ENCODE peak calls at places on chromosomes 13 and 19, in nine cellular contexts. R is IMR-90; M is effector memory CD4-positive, alpha-beta T cell; Z is CD8-positive, alpha-beta memory T cell; V is SK-N-SH; P is tibial artery; G is PC-9; U is left ventricle myocardium inferior; H is dorsolateral prefrontal cortex. X is an unnamed sample.

GRCh38 chr13:39451301-39451700 is 151.7 kb downstream of the LHFPL6 start:
- DNase-seq in R (peak), P (no peak), G (no peak), H (no peak), U (no peak), Z (no peak), V (no peak), M (no peak), X (no peak)

GRCh38 chr19:30171795-30172642 is 200.2 kb upstream of the ZNF536 start:
- DNase-seq in R (no peak), P (no peak), U (no peak), Z (no peak), V (no peak), H (no peak), G (no peak), M (no peak), X (no peak)

GRCh38 chr19:3338541-3339181 is 27.7 kb upstream of the NFIC start:
- DNase-seq in Z (peak), M (no peak), U (peak), P (peak), R (no peak), G (no peak), H (no peak), V (no peak), X (no peak)

GRCh38 chr19:42175952-42176648 is 41.4 kb downstream of the DEDD2 start:
- DNase-seq in V (peak), H (no peak), G (no peak), M (no peak), Z (no peak), P (no peak), U (no peak), R (peak), X (no peak)

GRCh38 chr19:3171894-3172679 is 6.5 kb upstream of the S1PR4 start:
- DNase-seq in G (no peak), V (no peak), H (no peak), Z (no peak), P (peak), M (no peak), R (no peak), U (no peak), X (no peak)

GRCh38 chr19:9914001-9914314 is 22.4 kb downstream of the OLFM2 start:
- DNase-seq in Z (no peak), P (no peak), R (no peak), H (no peak), M (no peak), U (no peak), G (no peak), V (no peak), X (no peak)

GRCh38 chr19:23118400-23118799 is 1.6 kb downstream of the ZNF730 start:
- DNase-seq in P (no peak), H (no peak), G (no peak), V (no peak), Z (no peak), U (no peak), R (no peak), M (no peak), X (no peak)

GRCh38 chr13:27012482-27013197 is 159.0 kb downstream of the USP12 start:
- DNase-seq in U (no peak), P (no peak), V (no peak), Z (no peak), M (no peak), H (no peak), G (peak), R (peak), X (no peak)

GRCh38 chr13:40385858-40386180 is 280.6 kb downstream of the FOXO1 start:
- DNase-seq in R (no peak), P (no peak), G (no peak), V (no peak), M (no peak), U (no peak), H (no peak), Z (no peak), X (no peak)

GRCh38 chr13:109699628-109700071 is 86.7 kb downstream of the IRS2 start:
- DNase-seq in R (no peak), H (no peak), Z (no peak), U (no peak), V (no peak), M (no peak), G (no peak), P (no peak), X (no peak)

GRCh38 chr13:31038834-31039552 is 106.5 kb downstream of the TEX26 start:
- DNase-seq in U (no peak), R (peak), H (no peak), Z (no peak), V (no peak), P (no peak), G (no peak), M (no peak), X (no peak)

GRCh38 chr19:55319786-55320185 is 5.4 kb downstream of the TMEM150B start:
- DNase-seq in H (peak), M (no peak), P (no peak), Z (no peak), V (peak), R (peak), U (peak), G (no peak), X (peak)

GRCh38 chr13:32164622-32165268 is 133.2 kb downstream of the FRY start:
- DNase-seq in P (no peak), R (peak), H (no peak), Z (peak), M (no peak), V (peak), G (no peak), U (no peak), X (no peak)

GRCh38 chr19:31976775-31977536 is 368.5 kb upstream of the ZNF507 start:
- DNase-seq in Z (no peak), H (no peak), M (no peak), V (no peak), U (no peak), R (no peak), G (no peak), P (no peak), X (no peak)

GRCh38 chr13:71869274-71869673 is 2.3 kb upstream of the DACH1 start:
- DNase-seq in U (no peak), H (no peak), G (no peak), R (no peak), P (no peak), M (no peak), Z (no peak), V (no peak), X (no peak)

DNA sequence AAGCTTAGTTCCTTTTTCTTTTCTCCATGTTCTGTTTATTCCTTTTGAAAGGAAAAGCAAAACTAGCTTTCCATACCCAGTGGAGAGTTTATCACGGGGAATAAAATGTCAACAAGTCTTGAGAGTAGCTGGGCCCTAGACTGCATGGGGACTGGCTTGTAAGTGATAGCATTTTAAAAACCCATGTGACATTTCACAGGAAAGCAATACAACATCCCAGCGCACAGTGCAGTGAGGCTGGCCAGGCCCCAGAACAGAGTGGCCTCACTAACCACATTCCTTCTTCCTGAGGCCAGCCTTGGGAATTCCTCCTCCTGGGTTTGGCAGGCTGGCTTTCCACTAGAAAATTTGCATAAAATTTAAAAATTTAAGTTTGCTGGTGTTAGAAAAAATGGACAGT is 149.7 kb downstream of the DLEU7 start:
- DNase-seq in P (no peak), M (no peak), U (peak), G (no peak), H (no peak), R (no peak), Z (no peak), V (no peak), X (no peak)
- H3K27ac ChIP-seq in P (no peak), M (no peak), U (peak), G (no peak), H (no peak), R (no peak), Z (no peak), V (peak), X (no peak)

DNA sequence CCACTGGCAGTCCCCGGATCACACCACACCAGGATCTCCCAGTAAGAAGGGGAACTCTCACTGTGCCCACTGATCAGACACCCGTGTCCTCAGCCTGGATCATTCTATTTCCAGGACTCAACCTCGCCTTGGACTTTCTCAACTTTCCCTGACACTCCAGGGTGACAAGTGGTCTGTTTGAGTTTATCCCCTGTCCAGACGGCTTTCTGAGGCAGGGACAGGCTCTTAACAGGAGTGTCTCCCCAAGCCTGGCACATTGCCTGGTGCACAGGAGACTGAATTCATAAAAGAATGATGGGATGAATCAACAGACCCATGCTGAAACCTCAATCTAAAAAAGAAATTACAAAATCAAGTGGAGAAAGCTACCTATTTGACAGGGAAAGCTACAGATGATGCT is 606.6 kb downstream of the EFNB2 start:
- DNase-seq in M (no peak), H (no peak), G (no peak), Z (no peak), P (no peak), U (no peak), R (no peak), V (no peak), X (no peak)
- H3K27ac ChIP-seq in M (no peak), H (no peak), G (no peak), Z (no peak), P (no peak), U (no peak), R (no peak), V (no peak), X (no peak)

GRCh38 chr13:80462037-80462436 is 121.1 kb upstream of the SPRY2 start:
- DNase-seq in M (no peak), V (no peak), G (no peak), H (no peak), P (no peak), R (no peak), Z (no peak), U (no peak), X (no peak)
- H3K27ac ChIP-seq in M (no peak), V (no peak), G (no peak), H (no peak), P (no peak), R (no peak), Z (no peak), U (no peak), X (no peak)

GRCh38 chr19:33521480-33522370 is at the start of gene PEPD:
- DNase-seq in Z (peak), M (peak), V (peak), U (peak), R (peak), P (peak), G (peak), H (peak), X (peak)

GRCh38 chr19:33519416-33519815 is 2.2 kb downstream of the PEPD start:
- DNase-seq in M (no peak), R (no peak), H (no peak), V (no peak), P (no peak), Z (no peak), G (no peak), U (no peak), X (no peak)

GRCh38 chr19:33522371-33522662 is 726 bp upstream of the PEPD start:
- DNase-seq in H (no peak), P (no peak), U (no peak), M (no peak), Z (no peak), V (no peak), R (no peak), G (no peak), X (no peak)

GRCh38 chr19:33520048-33520643 is 1.4 kb downstream of the PEPD start:
- DNase-seq in M (no peak), R (no peak), V (no peak), P (no peak), G (no peak), U (no peak), Z (no peak), H (no peak), X (no peak)

DNA sequence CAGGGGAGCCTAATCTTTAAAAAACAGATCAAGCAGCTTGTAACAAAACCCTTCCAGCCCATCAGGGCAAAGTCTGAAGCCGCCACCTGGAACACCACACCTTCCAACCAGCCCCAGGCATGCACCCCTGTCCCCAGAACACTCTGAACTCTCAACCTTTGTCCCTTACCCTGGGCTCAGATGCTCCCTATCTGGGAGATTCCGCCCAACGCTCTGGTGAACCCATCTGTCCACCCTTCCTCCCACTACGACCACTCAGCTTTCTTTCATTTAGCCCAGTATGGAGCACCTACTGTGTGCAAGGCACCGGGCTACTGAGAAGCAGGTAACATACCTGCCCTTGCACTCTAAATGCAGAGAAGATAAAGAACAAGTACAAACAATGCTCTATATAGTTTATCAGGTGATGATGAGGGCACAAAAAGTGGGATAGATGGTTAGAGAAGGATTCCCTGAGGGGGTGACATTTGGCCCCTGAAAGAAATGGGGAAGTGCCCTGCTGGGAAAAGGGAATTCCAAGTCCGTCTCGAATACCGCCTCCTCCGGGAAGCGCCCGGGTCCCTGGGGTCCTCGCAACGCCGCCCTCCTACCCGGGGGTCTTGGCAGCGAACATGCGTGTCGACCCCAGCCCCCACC is 629 bp downstream of the PEPD start:
- DNase-seq in H (no peak), Z (no peak), V (no peak), R (no peak), M (no peak), P (no peak), G (no peak), U (no peak), X (no peak)
- H3K27ac ChIP-seq in H (no peak), Z (no peak), V (no peak), R (peak), M (peak), P (peak), G (no peak), U (peak), X (no peak)

DNA sequence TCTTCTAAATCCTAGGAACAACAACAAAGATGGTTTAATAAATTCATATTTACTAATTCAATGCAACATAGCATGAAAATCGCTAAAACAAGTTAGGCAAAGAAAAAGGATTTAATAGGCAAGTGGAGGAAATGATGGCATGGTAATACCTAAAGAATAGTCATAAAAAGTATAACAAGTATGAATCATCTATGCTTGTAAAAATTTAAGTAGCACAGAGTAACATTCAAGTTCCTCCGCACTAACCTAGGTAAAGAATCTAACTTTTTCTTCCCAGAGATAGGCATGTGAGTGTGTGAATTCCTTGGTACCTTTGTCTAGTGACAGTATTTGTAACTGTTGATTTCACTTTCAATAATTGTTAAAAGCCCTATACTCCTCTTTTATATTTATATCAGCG is 42.6 kb downstream of the RCBTB2 start:
- DNase-seq in P (no peak), H (no peak), V (no peak), U (no peak), M (no peak), G (no peak), R (no peak), Z (no peak), X (no peak)
- H3K27ac ChIP-seq in P (no peak), H (no peak), V (no peak), U (no peak), M (peak), G (no peak), R (no peak), Z (no peak), X (no peak)

GRCh38 chr19:53824134-53824611 is at the start of gene NLRP12:
- DNase-seq in G (no peak), M (no peak), P (no peak), H (no peak), R (no peak), Z (no peak), U (no peak), V (no peak), X (no peak)

GRCh38 chr19:53823380-53824120 is 564 bp downstream of the NLRP12 start:
- DNase-seq in Z (no peak), H (no peak), V (no peak), M (no peak), G (peak), U (no peak), P (no peak), R (no peak), X (no peak)

DNA sequence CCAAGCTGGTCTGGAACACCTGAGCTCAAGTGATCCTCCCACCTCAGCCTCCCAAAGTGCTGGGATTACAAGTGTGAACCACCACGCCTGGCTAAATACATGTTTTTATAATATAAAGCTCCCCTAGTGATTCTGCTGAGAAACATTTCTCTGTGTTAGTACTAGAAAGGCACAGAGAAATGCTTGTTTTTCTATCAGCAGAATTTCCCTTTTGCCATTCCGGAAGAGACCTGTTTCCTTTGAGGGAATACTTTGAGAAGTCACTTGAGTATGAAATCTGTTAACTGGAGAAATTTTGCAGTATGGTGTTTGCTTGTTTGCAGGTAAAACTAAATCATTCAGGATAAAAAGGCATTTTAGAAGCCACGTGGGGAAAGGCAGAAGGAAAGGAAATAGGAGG is 4.4 kb upstream of the NLRP12 start:
- DNase-seq in M (no peak), U (no peak), Z (no peak), G (no peak), R (no peak), P (no peak), V (no peak), H (no peak), X (no peak)
- H3K27ac ChIP-seq in M (no peak), U (no peak), Z (no peak), G (no peak), R (no peak), P (no peak), V (no peak), H (no peak), X (no peak)

GRCh38 chr19:1069009-1069779 is 2.2 kb downstream of the ARHGAP45 start:
- DNase-seq in Z (peak), U (peak), G (no peak), V (no peak), P (peak), M (peak), H (no peak), R (no peak), X (peak)
- H3K27ac ChIP-seq in Z (peak), U (peak), G (no peak), V (no peak), P (no peak), M (peak), H (no peak), R (no peak), X (peak)

GRCh38 chr13:93309886-93310520 is 83.4 kb downstream of the GPC6 start:
- DNase-seq in M (no peak), H (no peak), U (no peak), P (no peak), G (no peak), R (peak), V (no peak), Z (no peak), X (no peak)
- H3K27ac ChIP-seq in M (no peak), H (no peak), U (no peak), P (no peak), G (no peak), R (no peak), V (no peak), Z (no peak), X (no peak)

X was measured in caudate nucleus.